ENCODE peak calls at places on chromosomes 2 and 18, in nine cellular contexts. D is erythroblast, B is NCI-H1092 treated with DMSO at 0.1 percent for 48 hours, M is substantia nigra, A is ELR, P is stromal cell of bone marrow, W is NCI-H345, I is HTR-8/SVneo, J is omental fat pad. F is an unnamed sample.

GRCh38 chr2:136056077-136056688 is 61.8 kb downstream of the CXCR4 start:
- DNase-seq in D (no peak), B (no peak), M (no peak), A (no peak), P (no peak), W (no peak), I (no peak), J (no peak), F (no peak)

GRCh38 chr18:70322928-70323327 is 34.1 kb downstream of the SOCS6 start:
- DNase-seq in D (peak), B (no peak), M (no peak), A (peak), P (peak), W (no peak), I (no peak), J (no peak), F (no peak)

GRCh38 chr2:26875083-26875634 is 27.2 kb downstream of the DPYSL5 start:
- DNase-seq in D (no peak), B (no peak), M (no peak), A (no peak), P (no peak), W (no peak), I (no peak), J (no peak), F (no peak)

GRCh38 chr18:55326134-55326533 is 261.9 kb downstream of the TCF4 start:
- DNase-seq in D (no peak), B (peak), M (no peak), A (no peak), P (no peak), W (no peak), I (no peak), J (no peak), F (no peak)

GRCh38 chr2:160628811-160629210 is 135.2 kb upstream of the RBMS1 start:
- DNase-seq in D (no peak), B (no peak), M (no peak), A (no peak), P (no peak), W (no peak), I (no peak), J (no peak), F (no peak)

GRCh38 chr2:43818761-43819160 is 19.9 kb downstream of the ABCG5 start:
- DNase-seq in D (no peak), B (no peak), M (no peak), A (peak), P (peak), W (no peak), I (no peak), J (no peak), F (no peak)

GRCh38 chr2:45706028-45706427 is 54.6 kb downstream of the PRKCE start:
- DNase-seq in D (no peak), B (no peak), M (no peak), A (no peak), P (peak), W (no peak), I (no peak), J (no peak), F (no peak)

GRCh38 chr2:53366570-53366969 is 401.0 kb upstream of the CHAC2 start:
- DNase-seq in D (no peak), B (no peak), M (no peak), A (no peak), P (no peak), W (no peak), I (no peak), J (no peak), F (no peak)

GRCh38 chr18:9708057-9708881 is at the start of gene RAB31:
- DNase-seq in D (peak), B (peak), M (peak), A (peak), P (peak), W (peak), I (peak), J (no peak), F (no peak)

GRCh38 chr2:220648628-220649027 is 923.5 kb downstream of the EPHA4 start:
- DNase-seq in D (no peak), B (no peak), M (no peak), A (peak), P (no peak), W (no peak), I (no peak), J (no peak), F (no peak)

GRCh38 chr2:46335404-46335965 is 38.3 kb downstream of the EPAS1 start:
- DNase-seq in D (peak), B (no peak), M (peak), A (peak), P (peak), W (no peak), I (peak), J (no peak), F (no peak)

GRCh38 chr2:10544252-10544651 is 96.1 kb upstream of the ODC1 start:
- DNase-seq in D (no peak), B (no peak), M (no peak), A (peak), P (no peak), W (no peak), I (no peak), J (no peak), F (no peak)

GRCh38 chr18:60649107-60649506 is 276.5 kb upstream of the MC4R start:
- DNase-seq in D (no peak), B (peak), M (no peak), A (no peak), P (no peak), W (peak), I (no peak), J (no peak), F (no peak)

GRCh38 chr2:54099370-54099769 is 16.0 kb upstream of the ACYP2 start:
- DNase-seq in D (no peak), B (no peak), M (no peak), A (no peak), P (no peak), W (no peak), I (no peak), J (no peak), F (no peak)

GRCh38 chr18:24492445-24492844 is 32.0 kb downstream of the HRH4 start:
- DNase-seq in D (no peak), B (peak), M (no peak), A (no peak), P (no peak), W (no peak), I (no peak), J (no peak), F (no peak)

GRCh38 chr2:794554-795244 is 117.5 kb upstream of the TMEM18 start:
- DNase-seq in D (no peak), B (no peak), M (no peak), A (no peak), P (no peak), W (no peak), I (no peak), J (no peak), F (no peak)

GRCh38 chr2:218027426-218028188 is 24.8 kb upstream of the TNS1 start:
- DNase-seq in D (no peak), B (no peak), M (no peak), A (no peak), P (no peak), W (no peak), I (no peak), J (no peak), F (no peak)

GRCh38 chr2:211329421-211329820 is 773.0 kb downstream of the CPS1 start:
- DNase-seq in D (no peak), B (no peak), M (no peak), A (peak), P (no peak), W (no peak), I (no peak), J (no peak), F (no peak)

GRCh38 chr18:69658137-69658536 is 257.4 kb downstream of the DOK6 start:
- DNase-seq in D (no peak), B (no peak), M (no peak), A (no peak), P (no peak), W (no peak), I (no peak), J (no peak), F (no peak)

GRCh38 chr2:122078451-122078850 is 323.0 kb downstream of the TSN start:
- DNase-seq in D (no peak), B (no peak), M (no peak), A (no peak), P (no peak), W (no peak), I (no peak), J (no peak), F (no peak)

GRCh38 chr2:151315381-151315903 is 26.0 kb upstream of the NMI start:
- DNase-seq in D (no peak), B (no peak), M (peak), A (no peak), P (peak), W (no peak), I (no peak), J (no peak), F (no peak)

GRCh38 chr18:25651553-25651952 is 299.6 kb upstream of the ZNF521 start:
- DNase-seq in D (no peak), B (no peak), M (no peak), A (no peak), P (no peak), W (no peak), I (no peak), J (no peak), F (no peak)

GRCh38 chr2:96089356-96090180 is 26.8 kb downstream of the ADRA2B start:
- DNase-seq in D (no peak), B (peak), M (no peak), A (no peak), P (no peak), W (no peak), I (no peak), J (no peak), F (no peak)

GRCh38 chr2:43038034-43038719 is 188.2 kb downstream of the ZFP36L2 start:
- DNase-seq in D (no peak), B (no peak), M (no peak), A (peak), P (no peak), W (no peak), I (peak), J (no peak), F (no peak)

GRCh38 chr2:142868281-142868762 is 9.1 kb upstream of the KYNU start:
- DNase-seq in D (peak), B (no peak), M (no peak), A (no peak), P (peak), W (no peak), I (no peak), J (no peak), F (no peak)

GRCh38 chr2:191352536-191352935 is 107.3 kb downstream of the MYO1B start:
- DNase-seq in D (no peak), B (no peak), M (no peak), A (peak), P (peak), W (no peak), I (peak), J (no peak), F (no peak)

GRCh38 chr2:159202568-159203071 is 83.9 kb downstream of the WDSUB1 start:
- DNase-seq in D (no peak), B (no peak), M (no peak), A (peak), P (peak), W (no peak), I (peak), J (no peak), F (peak)

GRCh38 chr2:219633276-219634065 is 6.0 kb downstream of the SLC4A3 start:
- DNase-seq in D (no peak), B (no peak), M (no peak), A (no peak), P (no peak), W (no peak), I (no peak), J (peak), F (no peak)

GRCh38 chr18:74896390-74896991 is 298.8 kb downstream of the ZNF407 start:
- DNase-seq in D (no peak), B (peak), M (no peak), A (peak), P (no peak), W (peak), I (no peak), J (no peak), F (no peak)

GRCh38 chr2:222862068-222862914 is 1.5 kb downstream of the ACSL3 start:
- DNase-seq in D (peak), B (peak), M (no peak), A (peak), P (no peak), W (peak), I (no peak), J (no peak), F (no peak)

GRCh38 chr2:177391822-177392372 is 676 bp upstream of the AGPS start:
- DNase-seq in D (peak), B (no peak), M (no peak), A (no peak), P (no peak), W (no peak), I (no peak), J (no peak), F (no peak)

GRCh38 chr2:185757356-185757755 is 18.8 kb downstream of the FSIP2 start:
- DNase-seq in D (no peak), B (no peak), M (no peak), A (peak), P (peak), W (no peak), I (no peak), J (no peak), F (peak)

GRCh38 chr2:154193246-154193645 is 321.5 kb downstream of the GALNT13 start:
- DNase-seq in D (no peak), B (no peak), M (no peak), A (no peak), P (no peak), W (no peak), I (no peak), J (no peak), F (no peak)

GRCh38 chr2:216004408-216005283 is 8.7 kb downstream of the MREG start:
- DNase-seq in D (peak), B (no peak), M (no peak), A (no peak), P (no peak), W (no peak), I (no peak), J (no peak), F (no peak)

GRCh38 chr18:79483971-79484491 is 88.3 kb downstream of the NFATC1 start:
- DNase-seq in D (no peak), B (no peak), M (no peak), A (no peak), P (no peak), W (no peak), I (no peak), J (no peak), F (no peak)

GRCh38 chr2:27720004-27720551 is 51.4 kb upstream of the MRPL33 start:
- DNase-seq in D (no peak), B (no peak), M (no peak), A (peak), P (peak), W (no peak), I (peak), J (no peak), F (peak)

GRCh38 chr2:205835251-205835900 is 153.1 kb downstream of the NRP2 start:
- DNase-seq in D (no peak), B (no peak), M (no peak), A (no peak), P (no peak), W (no peak), I (no peak), J (no peak), F (no peak)